ENCODE peak calls at places on chromosomes 16 and 17, in eight cellular contexts. H is SK-N-SH; F is CD4-positive, alpha-beta T cell; J is GM12864; T is DND-41; X is GM23338; Y is left ventricle myocardium inferior; N is B cell. Q is an unnamed sample.

GRCh38 chr17:50117202-50118040 is 12.5 kb downstream of the SAMD14 start:
- DNase-seq in T (peak; percentile 51), N (peak; percentile 63), J (no peak), H (no peak), Y (no peak), F (peak; percentile 47), X (peak; percentile 89), Q (peak; percentile 87)

GRCh38 chr17:427891-428290 is 75.3 kb upstream of the RPH3AL start:
- DNase-seq in X (no peak), Y (no peak), J (no peak), T (no peak), N (no peak), F (no peak), H (no peak), Q (no peak)

GRCh38 chr17:15081008-15081407 is 184.1 kb downstream of the PMP22 start:
- DNase-seq in H (no peak), T (no peak), N (no peak), F (no peak), J (no peak), Y (no peak), X (peak; percentile 36), Q (no peak)

GRCh38 chr16:58734459-58734787 is 307 bp upstream of the GOT2 start:
- DNase-seq in F (no peak), T (no peak), N (no peak), Y (no peak), J (no peak), H (no peak), X (no peak), Q (no peak)

GRCh38 chr16:8921626-8921984 is 39.5 kb downstream of the LITAFD start:
- DNase-seq in J (no peak), N (no peak), H (no peak), F (no peak), X (no peak), T (no peak), Y (no peak), Q (no peak)

GRCh38 chr17:12133183-12133582 is 112.5 kb downstream of the MAP2K4 start:
- DNase-seq in T (no peak), H (no peak), Y (no peak), X (no peak), F (no peak), N (no peak), J (no peak), Q (no peak)

GRCh38 chr17:56112086-56112485 is 41.2 kb upstream of the ANKFN1 start:
- DNase-seq in N (no peak), H (no peak), Y (no peak), X (no peak), F (no peak), T (no peak), J (no peak), Q (no peak)

GRCh38 chr16:83899272-83899897 is 470 bp downstream of the MLYCD start:
- DNase-seq in N (peak; percentile 47), X (peak; percentile 73), Y (peak; percentile 49), J (peak; percentile 16), H (peak; percentile 78), T (peak; percentile 43), F (peak; percentile 11), Q (peak; percentile 60)

GRCh38 chr16:47574091-47575054 is 113.2 kb downstream of the PHKB start:
- DNase-seq in J (no peak), F (no peak), X (peak; percentile 32), Y (no peak), T (peak; percentile 20), H (no peak), N (no peak), Q (no peak)

GRCh38 chr17:77420804-77421634 is 280.2 kb downstream of the SEC14L1 start:
- DNase-seq in X (peak; percentile 85), Y (no peak), J (no peak), N (no peak), H (peak; percentile 72), T (peak; percentile 95), F (peak; percentile 65), Q (peak; percentile 59)

GRCh38 chr17:44414394-44415155 is 25.1 kb upstream of the ITGA2B start:
- DNase-seq in N (no peak), X (no peak), J (no peak), T (no peak), Y (no peak), F (no peak), H (no peak), Q (no peak)

GRCh38 chr17:44408786-44409185 is 19.3 kb upstream of the ITGA2B start:
- DNase-seq in F (no peak), H (no peak), X (no peak), J (peak; percentile 30), T (no peak), N (no peak), Y (no peak), Q (no peak)

GRCh38 chr17:44409309-44410028 is 20.0 kb upstream of the ITGA2B start:
- DNase-seq in X (peak; percentile 28), N (no peak), H (peak; percentile 33), T (no peak), Y (no peak), F (no peak), J (no peak), Q (no peak)
- TF ChIP-seq CTCF in X (no peak), N (no peak), H (no peak), T (peak; percentile 25), Y (no peak), F (no peak), J (peak; percentile 45), Q (peak; percentile 15)

GRCh38 chr17:45428050-45428953 is 4.4 kb downstream of the ARHGAP27 start:
- DNase-seq in F (peak; percentile 71), X (peak; percentile 85), J (no peak), Y (peak; percentile 73), N (peak; percentile 75), T (peak; percentile 78), H (peak; percentile 94), Q (peak; percentile 86)

GRCh38 chr17:45426561-45426960 is 6.1 kb downstream of the ARHGAP27 start:
- DNase-seq in Y (no peak), J (no peak), H (no peak), F (no peak), X (no peak), T (no peak), N (peak; percentile 25), Q (no peak)

GRCh38 chr17:45425984-45426413 is 6.7 kb downstream of the ARHGAP27 start:
- DNase-seq in J (no peak), F (no peak), T (no peak), H (no peak), Y (no peak), N (no peak), X (no peak), Q (no peak)

GRCh38 chr17:45428954-45429337 is 3.7 kb downstream of the ARHGAP27 start:
- DNase-seq in X (peak; percentile 66), N (peak; percentile 53), H (no peak), J (no peak), Y (no peak), T (no peak), F (no peak), Q (no peak)

DNA sequence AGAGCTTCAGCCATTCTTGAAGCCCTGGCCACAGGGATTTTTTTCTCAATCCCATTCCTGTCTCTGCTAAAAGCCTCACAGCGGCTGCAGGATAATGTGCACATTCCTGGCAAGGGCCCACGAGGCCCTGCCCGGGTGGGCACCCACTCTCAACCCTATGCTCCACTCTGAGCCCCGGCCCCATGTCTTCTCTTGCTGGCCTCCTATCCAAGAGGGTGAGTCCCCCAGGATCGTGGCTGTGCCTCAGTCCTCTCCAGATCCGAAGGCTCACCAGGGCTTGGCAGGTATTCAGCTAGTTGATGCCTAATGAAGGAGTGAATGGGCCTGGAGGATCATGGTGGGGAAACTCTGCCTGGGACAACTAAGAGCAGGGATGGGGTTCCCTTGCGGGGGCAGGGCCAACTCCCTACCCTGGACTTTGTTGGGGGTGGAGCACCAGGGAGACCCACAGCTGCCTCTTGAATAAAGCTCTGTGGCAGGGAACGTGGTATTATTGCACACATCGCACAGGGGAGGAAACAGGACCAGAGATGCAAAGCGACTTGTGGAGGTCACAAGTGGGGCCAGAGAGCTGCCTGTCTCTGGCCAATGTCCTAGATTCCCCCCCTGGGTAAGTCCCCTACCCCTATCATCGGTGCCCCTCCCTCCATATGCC is 5.4 kb downstream of the ARHGAP27 start:
- DNase-seq in J (no peak), X (no peak), Y (no peak), N (peak; percentile 37), F (no peak), H (peak; percentile 23), T (no peak), Q (no peak)
- TF ChIP-seq CTCF in J (no peak), X (no peak), Y (no peak), N (no peak), F (no peak), H (no peak), T (no peak), Q (no peak)

GRCh38 chr17:36614974-36615373 is 13.6 kb downstream of the MRM1 start:
- DNase-seq in Y (no peak), F (no peak), J (no peak), H (no peak), N (no peak), T (no peak), X (no peak), Q (no peak)
- TF ChIP-seq CTCF in Y (no peak), F (no peak), J (no peak), H (no peak), N (no peak), T (no peak), X (no peak), Q (no peak)

GRCh38 chr16:82621796-82622195 is 5.0 kb upstream of the CDH13 start:
- DNase-seq in T (no peak), J (no peak), F (no peak), H (no peak), N (no peak), Y (no peak), X (peak; percentile 13), Q (no peak)
- TF ChIP-seq CTCF in T (peak; percentile 5), J (no peak), F (no peak), H (peak; percentile 31), N (no peak), Y (peak; percentile 44), X (peak; percentile 50), Q (no peak)

DNA sequence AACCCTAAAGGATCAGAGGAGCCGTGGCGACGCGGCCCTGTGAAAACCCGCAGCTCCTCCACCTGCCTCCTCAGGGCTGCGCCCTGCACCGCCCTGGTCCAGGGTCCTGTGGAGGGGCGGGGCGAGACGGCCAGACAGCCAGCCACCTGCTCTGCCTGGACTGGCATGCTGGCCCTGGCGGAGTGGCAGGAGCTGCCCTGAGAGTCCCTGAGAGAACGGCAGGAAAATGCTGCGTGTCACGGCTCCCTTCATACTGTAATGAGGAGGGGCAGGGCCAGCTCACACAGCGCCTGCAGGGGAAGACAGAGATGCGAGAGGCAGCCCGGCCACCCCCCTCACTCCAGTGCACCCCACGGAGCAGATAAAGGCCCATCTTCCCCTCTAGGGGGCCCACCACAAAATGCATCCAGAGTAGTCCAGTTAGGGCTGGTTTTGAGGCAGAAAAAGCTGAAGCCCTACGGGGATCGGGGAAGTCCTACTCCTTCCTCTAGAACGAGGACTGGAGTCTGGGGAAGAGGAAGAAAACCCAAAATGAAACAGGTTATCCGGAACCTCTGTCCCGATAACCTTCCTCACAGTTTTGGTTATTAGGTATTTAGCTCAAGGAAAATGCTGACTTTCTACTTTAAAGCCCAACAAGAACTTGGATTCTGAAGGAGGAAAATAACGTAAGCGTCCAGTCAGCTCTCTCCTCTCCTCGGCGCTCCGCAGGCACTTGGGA is 97.6 kb upstream of the DNAH17 start:
- DNase-seq in F (no peak), X (peak; percentile 64), H (peak; percentile 74), J (no peak), T (no peak), N (no peak), Y (no peak), Q (no peak)
- TF ChIP-seq CTCF in F (no peak), X (peak; percentile 37), H (peak; percentile 21), J (peak; percentile 4), T (no peak), N (no peak), Y (no peak), Q (no peak)

Q was measured in glutamatergic neuron.